ENCODE peak calls at places on chromosomes 16 and 17, in five cellular contexts. I is HTR-8/SVneo; A is CD8-positive, alpha-beta memory T cell; X is ACHN; U is substantia nigra. B is an unnamed sample.

GRCh38 chr16:4673387-4674046 is 19.8 kb upstream of the NUDT16L1 start:
- DNase-seq in I (no peak), A (no peak), X (no peak), U (no peak), B (no peak)

GRCh38 chr16:89915303-89916232 is 3.1 kb upstream of the MC1R start:
- DNase-seq in I (no peak), A (no peak), X (no peak), U (no peak), B (no peak)

GRCh38 chr16:87724490-87725291 is 41.1 kb downstream of the KLHDC4 start:
- DNase-seq in I (no peak), A (peak), X (no peak), U (no peak), B (no peak)

GRCh38 chr16:79286646-79287423 is 313.7 kb downstream of the MAF start:
- DNase-seq in I (no peak), A (no peak), X (no peak), U (peak), B (no peak)

GRCh38 chr17:40121886-40122465 is at the start of gene MSL1:
- DNase-seq in I (peak), A (peak), X (peak), U (peak), B (peak)

GRCh38 chr16:66580605-66581209 is 1.4 kb downstream of the CMTM2 start:
- DNase-seq in I (peak), A (no peak), X (peak), U (no peak), B (peak)

GRCh38 chr16:19073863-19074262 is 6.4 kb downstream of the COQ7 start:
- DNase-seq in I (no peak), A (no peak), X (no peak), U (no peak), B (no peak)

GRCh38 chr16:89697616-89698331 is 3.7 kb downstream of the SPATA2L start:
- DNase-seq in I (no peak), A (no peak), X (no peak), U (no peak), B (no peak)

GRCh38 chr16:4852221-4852872 is 5.1 kb downstream of the UBN1 start:
- DNase-seq in I (peak), A (no peak), X (no peak), U (no peak), B (peak)

GRCh38 chr17:48612854-48613691 is 2.0 kb downstream of the HOXB8 start:
- DNase-seq in I (peak), A (peak), X (peak), U (no peak), B (peak)

GRCh38 chr16:17476414-17477259 is 5.9 kb upstream of the XYLT1 start:
- DNase-seq in I (no peak), A (no peak), X (peak), U (no peak), B (peak)

GRCh38 chr16:85491798-85492616 is 121.1 kb upstream of the GSE1 start:
- DNase-seq in I (no peak), A (no peak), X (no peak), U (no peak), B (peak)

B was measured in GM23248.